ENCODE peak calls at places on chromosomes 6 and 20, in eight cellular contexts. I is right lobe of liver; G is mammary epithelial cell; U is cardiac muscle cell; P is breast epithelium; S is foreskin fibroblast; W is CD4-positive, alpha-beta T cell; O is IMR-90. D is an unnamed sample.

GRCh38 chr6:126268087-126268486 is 71.8 kb upstream of the CENPW start:
- DNase-seq in W (no peak), O (no peak), U (no peak), S (no peak), G (peak), I (no peak), P (no peak), D (no peak)

GRCh38 chr6:112085666-112086065 is 1.6 kb downstream of the TUBE1 start:
- DNase-seq in P (no peak), S (no peak), O (no peak), G (no peak), I (peak), W (no peak), U (peak), D (no peak)

GRCh38 chr6:138105446-138105845 is 1.8 kb downstream of the PERP start:
- DNase-seq in O (no peak), I (peak), S (no peak), U (no peak), G (peak), P (no peak), W (no peak), D (no peak)

GRCh38 chr6:107069631-107070548 is 41.9 kb downstream of the MTRES1 start:
- DNase-seq in I (no peak), G (no peak), S (no peak), P (no peak), W (no peak), U (no peak), O (no peak), D (no peak)

GRCh38 chr6:2081155-2082138 is 164.0 kb downstream of the GMDS start:
- DNase-seq in O (no peak), S (no peak), G (no peak), P (no peak), U (no peak), W (no peak), I (no peak), D (no peak)

GRCh38 chr20:15611579-15611978 is 961.7 kb downstream of the KIF16B start:
- DNase-seq in P (no peak), W (no peak), S (no peak), O (no peak), I (no peak), U (no peak), G (no peak), D (no peak)

GRCh38 chr20:62364911-62365736 is 2.0 kb downstream of the LAMA5 start:
- DNase-seq in U (no peak), S (no peak), W (no peak), O (no peak), P (no peak), I (peak), G (no peak), D (no peak)

GRCh38 chr6:30881987-30882763 is 2.1 kb upstream of the DDR1 start:
- DNase-seq in U (peak), P (no peak), O (peak), S (peak), W (no peak), I (no peak), G (peak), D (no peak)

GRCh38 chr6:84314377-84314898 is 87.0 kb upstream of the CEP162 start:
- DNase-seq in W (no peak), U (peak), G (no peak), S (peak), P (no peak), O (no peak), I (no peak), D (no peak)

GRCh38 chr6:121436172-121436965 is 923 bp downstream of the GJA1 start:
- DNase-seq in P (no peak), W (no peak), S (no peak), U (peak), O (no peak), G (no peak), I (no peak), D (no peak)

GRCh38 chr6:130115036-130115435 is 96.7 kb downstream of the L3MBTL3 start:
- DNase-seq in S (no peak), O (no peak), I (no peak), P (no peak), W (no peak), U (no peak), G (no peak), D (no peak)

GRCh38 chr6:138235693-138236092 is 17.4 kb upstream of the PBOV1 start:
- DNase-seq in W (no peak), P (no peak), U (no peak), S (no peak), G (no peak), I (no peak), O (no peak), D (no peak)

GRCh38 chr6:168045141-168045691 is 33.8 kb downstream of the FRMD1 start:
- DNase-seq in P (no peak), U (no peak), W (no peak), S (no peak), O (no peak), I (no peak), G (no peak), D (no peak)

GRCh38 chr6:98641929-98642328 is 192.4 kb upstream of the POU3F2 start:
- DNase-seq in G (peak), P (no peak), I (no peak), O (no peak), U (no peak), S (no peak), W (no peak), D (no peak)

GRCh38 chr6:48111143-48111506 is at the start of gene PTCHD4:
- DNase-seq in I (no peak), U (peak), G (peak), S (peak), P (no peak), W (no peak), O (peak), D (no peak)
- TF ChIP-seq CTCF in I (no peak), U (no peak), G (no peak), S (no peak), P (no peak), W (no peak), O (no peak), D (no peak)

DNA sequence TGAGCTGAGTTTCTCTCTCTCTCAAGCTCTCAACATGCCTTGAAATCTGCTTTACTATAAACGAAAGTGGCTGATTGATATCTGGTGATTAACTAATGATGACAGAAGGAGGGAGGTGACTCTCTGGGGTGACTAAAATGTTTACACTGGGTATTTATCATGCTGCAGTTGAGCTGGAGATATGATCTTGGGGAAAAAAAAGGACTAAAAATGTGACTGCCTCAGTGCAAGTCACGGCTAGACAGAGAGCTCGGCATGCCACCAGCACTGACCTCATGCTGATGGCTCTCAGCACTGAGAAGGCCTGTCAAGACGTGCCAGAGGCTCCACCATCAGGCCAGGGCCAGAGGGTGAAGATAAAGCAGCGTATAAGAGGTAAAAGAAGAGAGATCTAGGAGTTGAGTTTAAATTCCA is 103.1 kb upstream of the SPACA1 start:
- DNase-seq in O (peak), I (no peak), G (peak), U (peak), W (no peak), S (peak), P (peak), D (no peak)
- TF ChIP-seq CTCF in O (no peak), I (no peak), G (no peak), U (no peak), W (no peak), S (peak), P (no peak), D (no peak)

GRCh38 chr20:57242414-57242813 is 24.0 kb downstream of the BMP7 start:
- DNase-seq in O (no peak), W (no peak), U (no peak), S (no peak), G (no peak), P (no peak), I (no peak), D (no peak)

GRCh38 chr20:57243480-57244220 is 22.8 kb downstream of the BMP7 start:
- DNase-seq in W (no peak), O (no peak), S (no peak), P (no peak), U (no peak), I (no peak), G (peak), D (no peak)

GRCh38 chr20:57244221-57244585 is 22.2 kb downstream of the BMP7 start:
- DNase-seq in P (no peak), O (no peak), I (no peak), W (no peak), G (peak), U (no peak), S (no peak), D (no peak)

GRCh38 chr20:57246008-57246407 is 20.4 kb downstream of the BMP7 start:
- DNase-seq in U (no peak), P (no peak), O (no peak), W (no peak), S (no peak), G (no peak), I (no peak), D (no peak)

DNA sequence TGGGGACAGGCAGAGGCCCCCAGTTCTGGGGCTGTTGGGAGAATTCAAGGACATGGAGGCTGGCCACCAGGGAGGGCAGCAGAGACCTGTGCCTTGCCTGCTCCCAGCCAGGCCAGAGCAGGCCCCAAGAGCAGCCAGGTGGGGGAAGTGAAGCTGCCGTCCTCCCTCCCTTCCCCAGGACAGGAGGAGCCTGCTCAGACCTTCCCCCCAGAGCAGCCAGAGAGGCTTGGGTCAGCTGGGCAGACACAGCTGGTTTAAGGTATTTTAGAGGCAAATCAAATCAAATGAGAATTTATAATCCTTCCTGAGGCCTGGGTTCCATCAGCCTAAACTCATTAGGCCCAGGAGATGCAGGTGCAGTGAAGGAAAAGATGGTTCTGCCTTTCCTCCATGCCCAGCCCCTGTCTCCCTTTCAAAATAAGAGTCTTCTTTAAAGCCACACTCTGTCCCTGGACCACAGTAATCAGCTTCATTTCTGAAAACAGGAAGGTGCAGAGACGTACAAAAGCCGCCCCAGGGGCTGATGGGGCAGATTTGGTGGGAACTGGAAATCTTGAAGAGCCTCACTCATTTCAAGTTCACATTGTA is 21.7 kb downstream of the BMP7 start:
- DNase-seq in U (no peak), I (no peak), G (no peak), P (no peak), O (no peak), S (no peak), W (no peak), D (no peak)
- TF ChIP-seq CTCF in U (no peak), I (no peak), G (no peak), P (no peak), O (no peak), S (no peak), W (no peak), D (no peak)

DNA sequence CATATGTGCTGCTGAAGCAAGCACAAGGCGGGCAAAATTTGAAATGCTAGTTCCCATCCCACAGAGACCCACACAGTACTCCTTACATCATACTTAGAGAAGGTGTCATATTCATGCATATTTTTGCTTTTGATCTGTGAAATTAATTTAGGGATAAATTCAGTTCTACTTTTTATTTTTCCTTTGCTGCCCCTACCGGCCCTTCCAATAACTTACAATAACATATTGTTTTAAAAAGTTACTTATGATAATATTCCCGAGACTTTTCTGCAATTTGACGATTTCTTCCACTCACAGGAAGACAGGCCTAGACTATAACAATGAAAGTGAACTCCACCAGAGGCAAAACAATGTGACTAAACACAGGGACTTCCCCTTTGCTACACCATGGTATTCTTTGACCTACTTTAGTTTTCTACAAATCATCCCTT is 35.0 kb downstream of the SESN1 start:
- DNase-seq in G (peak), U (peak), O (peak), W (no peak), P (no peak), S (peak), I (no peak), D (no peak)
- TF ChIP-seq CTCF in G (peak), U (peak), O (no peak), W (no peak), P (peak), S (no peak), I (peak), D (no peak)

D was measured in progenitor cell of endocrine pancreas.